ENCODE peak calls at places on chromosome 5, in four cellular contexts. C is SW 1271; E is activated CD8-positive, alpha-beta memory T cell treated with anti-CD3 and anti-CD28 coated beads, Interleukin-2, amount 50 U/mL, for 4 hours; M is pulmonary artery endothelial cell. G is an unnamed sample.

GRCh38 chr5:169020102-169020501 is 280.8 kb downstream of the SLIT3 start:
- DNase-seq in C (no peak), M (no peak), E (no peak), G (no peak)

GRCh38 chr5:172874647-172875371 is 40.8 kb downstream of the ERGIC1 start:
- DNase-seq in M (no peak), E (no peak), C (no peak), G (no peak)

GRCh38 chr5:170280090-170280493 is 17.5 kb downstream of the LCP2 start:
- DNase-seq in E (no peak), C (no peak), M (no peak), G (no peak)

GRCh38 chr5:76601470-76601869 is 21.7 kb downstream of the F2RL2 start:
- DNase-seq in M (peak; percentile 37), C (peak; percentile 37), E (no peak), G (peak; percentile 56)

GRCh38 chr5:16819522-16820167 is 116.4 kb downstream of the MYO10 start:
- DNase-seq in C (no peak), E (no peak), M (no peak), G (no peak)

GRCh38 chr5:68382640-68383039 is 167.1 kb downstream of the PIK3R1 start:
- DNase-seq in M (no peak), C (no peak), E (no peak), G (no peak)

GRCh38 chr5:173670791-173671120 is 54.3 kb upstream of the BOD1 start:
- DNase-seq in C (no peak), M (no peak), E (no peak), G (no peak)

GRCh38 chr5:54390015-54390414 is 65.5 kb upstream of the HSPB3 start:
- DNase-seq in C (no peak), E (no peak), M (no peak), G (peak; percentile 30)

GRCh38 chr5:150847334-150847695 is 994 bp downstream of the IRGM start:
- DNase-seq in E (no peak), M (no peak), C (no peak), G (no peak)

GRCh38 chr5:167778228-167778627 is 513.2 kb upstream of the WWC1 start:
- DNase-seq in M (no peak), C (no peak), E (no peak), G (no peak)

GRCh38 chr5:112640495-112640894 is 97.2 kb upstream of the APC start:
- DNase-seq in C (no peak), M (no peak), E (no peak), G (no peak)

GRCh38 chr5:62778327-62779009 is 199.8 kb downstream of the LRRC70 start:
- DNase-seq in E (no peak), C (no peak), M (no peak), G (no peak)

GRCh38 chr5:169064093-169064492 is 236.8 kb downstream of the SLIT3 start:
- DNase-seq in C (no peak), E (no peak), M (no peak), G (no peak)

GRCh38 chr5:36146390-36146789 is 5.3 kb downstream of the LMBRD2 start:
- DNase-seq in M (no peak), E (no peak), C (no peak), G (no peak)

GRCh38 chr5:54115768-54116403 is 194.5 kb downstream of the ARL15 start:
- DNase-seq in E (no peak), C (no peak), M (no peak), G (no peak)

GRCh38 chr5:168086104-168086610 is 205.3 kb upstream of the WWC1 start:
- DNase-seq in E (no peak), C (no peak), M (no peak), G (no peak)

GRCh38 chr5:14247054-14247386 is 103.9 kb downstream of the TRIO start:
- DNase-seq in C (no peak), E (no peak), M (no peak), G (no peak)

G was measured in dermis microvascular lymphatic vessel endothelial cell.